ENCODE peak calls at places on chromosomes 3 and 15, in eight cellular contexts. E is ovary, O is heart left ventricle, B is IMR-90, I is pancreas, H is lung, T is Peyer's patch, X is psoas muscle. Y is an unnamed sample.

GRCh38 chr3:36496734-36497133 is 116.4 kb downstream of the STAC start:
- DNase-seq in E (no peak), O (no peak), B (no peak), I (no peak), H (no peak), T (no peak), X (no peak), Y (no peak)

GRCh38 chr3:115588201-115588600 is 35.1 kb upstream of the GAP43 start:
- DNase-seq in E (no peak), O (no peak), B (no peak), I (no peak), H (no peak), T (no peak), X (no peak), Y (no peak)

GRCh38 chr15:57321973-57322601 is 54.2 kb upstream of the CGNL1 start:
- DNase-seq in E (no peak), O (no peak), B (no peak), I (no peak), H (no peak), T (no peak), X (no peak), Y (no peak)

GRCh38 chr3:37973250-37974054 is 17.1 kb upstream of the VILL start:
- DNase-seq in E (no peak), O (no peak), B (peak; percentile 13), I (no peak), H (no peak), T (no peak), X (no peak), Y (no peak)

GRCh38 chr3:3847994-3848970 is 49.1 kb downstream of the LRRN1 start:
- DNase-seq in E (no peak), O (no peak), B (no peak), I (no peak), H (no peak), T (no peak), X (no peak), Y (no peak)

GRCh38 chr15:79171320-79172031 is 80.9 kb upstream of the RASGRF1 start:
- DNase-seq in E (no peak), O (no peak), B (no peak), I (no peak), H (no peak), T (no peak), X (no peak), Y (no peak)

GRCh38 chr3:38634133-38634532 is 15.4 kb downstream of the SCN5A start:
- DNase-seq in E (no peak), O (peak; percentile 52), B (peak; percentile 62), I (no peak), H (no peak), T (no peak), X (peak; percentile 39), Y (no peak)

GRCh38 chr15:68407141-68407885 is 24.6 kb downstream of the ITGA11 start:
- DNase-seq in E (peak; percentile 22), O (no peak), B (no peak), I (no peak), H (no peak), T (no peak), X (peak; percentile 57), Y (no peak)

GRCh38 chr3:155664922-155665695 is 79.8 kb downstream of the PLCH1 start:
- DNase-seq in E (peak; percentile 68), O (peak; percentile 65), B (peak; percentile 69), I (peak; percentile 22), H (peak; percentile 56), T (peak; percentile 51), X (peak; percentile 53), Y (no peak)

GRCh38 chr3:190830031-190830430 is 32.5 kb downstream of the GMNC start:
- DNase-seq in E (no peak), O (no peak), B (no peak), I (no peak), H (no peak), T (no peak), X (no peak), Y (no peak)

GRCh38 chr3:13141183-13141582 is 68.0 kb upstream of the IQSEC1 start:
- DNase-seq in E (no peak), O (no peak), B (no peak), I (no peak), H (no peak), T (peak; percentile 10), X (no peak), Y (no peak)

GRCh38 chr3:178043084-178043483 is 493.2 kb upstream of the KCNMB2 start:
- DNase-seq in E (no peak), O (no peak), B (no peak), I (no peak), H (no peak), T (no peak), X (no peak), Y (no peak)

GRCh38 chr3:152943645-152944044 is 108.7 kb downstream of the P2RY1 start:
- DNase-seq in E (no peak), O (no peak), B (no peak), I (no peak), H (no peak), T (no peak), X (no peak), Y (no peak)

GRCh38 chr3:127196466-127197299 is 3.8 kb downstream of the PRR23E start:
- DNase-seq in E (no peak), O (no peak), B (no peak), I (no peak), H (peak; percentile 13), T (peak; percentile 38), X (no peak), Y (no peak)

GRCh38 chr15:72146934-72147333 is 28.7 kb downstream of the SENP8 start:
- DNase-seq in E (no peak), O (no peak), B (no peak), I (no peak), H (no peak), T (no peak), X (no peak), Y (no peak)

GRCh38 chr3:102512734-102513518 is 78.1 kb downstream of the ZPLD1 start:
- DNase-seq in E (no peak), O (no peak), B (no peak), I (no peak), H (no peak), T (no peak), X (no peak), Y (no peak)

GRCh38 chr3:53975382-53975781 is 83.7 kb upstream of the SELENOK start:
- DNase-seq in E (no peak), O (no peak), B (no peak), I (no peak), H (no peak), T (no peak), X (no peak), Y (no peak)

GRCh38 chr15:39843561-39843960 is 60.9 kb upstream of the FSIP1 start:
- DNase-seq in E (no peak), O (no peak), B (no peak), I (no peak), H (no peak), T (no peak), X (no peak), Y (no peak)

GRCh38 chr3:81041331-81041730 is 720.1 kb downstream of the GBE1 start:
- DNase-seq in E (no peak), O (no peak), B (no peak), I (no peak), H (no peak), T (no peak), X (no peak), Y (no peak)

GRCh38 chr3:58102371-58102750 is 94.1 kb downstream of the FLNB start:
- DNase-seq in E (no peak), O (no peak), B (no peak), I (no peak), H (no peak), T (no peak), X (no peak), Y (peak; percentile 13)

GRCh38 chr3:126406389-126407296 is 11.9 kb downstream of the CFAP100 start:
- DNase-seq in E (no peak), O (no peak), B (no peak), I (no peak), H (no peak), T (no peak), X (no peak), Y (no peak)

GRCh38 chr15:62360286-62360685 is 195.2 kb upstream of the C2CD4B start:
- DNase-seq in E (no peak), O (no peak), B (peak; percentile 4), I (no peak), H (no peak), T (no peak), X (no peak), Y (no peak)

GRCh38 chr15:29615791-29616190 is 206.5 kb downstream of the TJP1 start:
- DNase-seq in E (no peak), O (no peak), B (no peak), I (no peak), H (no peak), T (no peak), X (no peak), Y (no peak)
- H3K36me3 ChIP-seq in E (no peaks in the 10 kb centered on the region), O (no peaks in the 10 kb centered on the region), B (no peaks in the 10 kb centered on the region), I (no peaks in the 10 kb centered on the region), H (no peaks in the 10 kb centered on the region), T (no peaks in the 10 kb centered on the region), X (no peaks in the 10 kb centered on the region), Y (no peaks in the 10 kb centered on the region)

DNA sequence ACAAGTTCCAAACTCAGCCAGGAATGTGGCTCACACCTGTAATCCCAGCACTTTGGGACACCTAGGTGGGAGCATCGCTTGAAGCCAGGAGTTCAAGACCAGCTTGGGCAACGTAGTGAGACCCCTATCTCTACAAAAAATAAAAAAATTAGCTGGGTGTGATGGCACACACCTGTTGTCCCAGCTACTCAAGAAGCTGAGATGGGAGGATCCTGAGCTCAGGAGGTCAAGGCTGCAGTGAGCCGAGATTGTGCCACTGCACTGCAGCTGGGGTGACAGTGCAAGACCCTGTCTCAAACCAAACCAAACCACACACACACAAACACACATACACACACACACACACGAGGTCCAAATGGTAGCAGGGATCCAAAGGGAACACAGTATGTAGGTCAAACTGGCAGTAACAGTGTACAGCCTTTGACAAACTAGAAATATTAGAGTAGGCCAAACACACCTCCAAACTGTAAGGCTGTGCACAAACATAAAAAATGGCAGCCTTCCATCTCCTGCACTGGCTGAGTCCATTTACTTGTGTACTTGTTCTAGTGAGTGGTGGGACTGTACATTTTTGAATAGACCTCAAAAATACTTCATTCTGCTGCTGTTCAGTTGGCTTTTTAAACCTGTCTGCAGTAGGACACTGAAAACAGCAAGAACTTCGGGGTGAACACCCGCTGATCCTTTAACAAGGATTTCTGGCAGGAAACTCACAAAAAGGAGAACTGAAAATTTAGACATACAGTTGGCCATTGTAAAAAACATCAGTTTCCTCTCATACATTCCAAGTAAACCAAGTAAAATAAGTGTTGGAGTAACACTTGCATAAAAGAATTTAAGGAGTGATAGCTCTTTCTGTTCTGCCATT is 33.6 kb downstream of the INTS14 start:
- DNase-seq in E (no peak), O (no peak), B (no peak), I (no peak), H (no peak), T (no peak), X (no peak), Y (no peak)
- H3K36me3 ChIP-seq in E (no peaks in the 10 kb centered on the region), O (peaks cover 83% of the 10 kb centered on the region), B (peaks cover 30% of the 10 kb centered on the region), I (no peaks in the 10 kb centered on the region), H (peaks cover 27% of the 10 kb centered on the region), T (no peaks in the 10 kb centered on the region), X (peaks cover 96% of the 10 kb centered on the region), Y (no peaks in the 10 kb centered on the region)

GRCh38 chr3:15089201-15089600 is 9.7 kb downstream of the RBSN start:
- DNase-seq in E (no peak), O (no peak), B (no peak), I (no peak), H (no peak), T (no peak), X (no peak), Y (no peak)
- H3K36me3 ChIP-seq in E (no peaks in the 10 kb centered on the region), O (peaks cover 96% of the 10 kb centered on the region), B (peaks cover 26% of the 10 kb centered on the region), I (no peaks in the 10 kb centered on the region), H (peaks cover 25% of the 10 kb centered on the region), T (no peaks in the 10 kb centered on the region), X (peaks cover 99% of the 10 kb centered on the region), Y (peaks cover 2% of the 10 kb centered on the region)

GRCh38 chr3:186582541-186582940 is 12.0 kb downstream of the DNAJB11 start:
- DNase-seq in E (no peak), O (no peak), B (no peak), I (no peak), H (peak; percentile 13), T (no peak), X (no peak), Y (no peak)
- H3K36me3 ChIP-seq in E (no peaks in the 10 kb centered on the region), O (peaks cover 94% of the 10 kb centered on the region), B (peaks cover 20% of the 10 kb centered on the region), I (peaks cover 4% of the 10 kb centered on the region), H (peaks cover 20% of the 10 kb centered on the region), T (no peaks in the 10 kb centered on the region), X (peaks cover 89% of the 10 kb centered on the region), Y (peaks cover 3% of the 10 kb centered on the region)